ENCODE peak calls at places on chromosomes 4 and X, in four cellular contexts. One of them, this sample, is unnamed.
A peak's percentile ranks its signal among the peaks of the same experiment; 100 is the strongest.

GRCh38 chrX:38220936-38221386 is 290 bp upstream of the SRPX start:
- DNase-seq in NCI-H526 treated with DMSO at 0.1 percent for 48 hours: no peak
- DNase-seq in stimulated activated CD4-positive, alpha-beta T cell treated with anti-CD3 and anti-CD28 coated beads, Interleukin-1b, Interleukin-23, amount 100 ng/mL, for 1 hour: no peak
- DNase-seq in HTR-8/SVneo: no peak
- DNase-seq in this sample: no peak

GRCh38 chr4:183905593-183906485 is 732 bp downstream of the STOX2 start:
- DNase-seq in stimulated activated CD4-positive, alpha-beta T cell treated with anti-CD3 and anti-CD28 coated beads, Interleukin-1b, Interleukin-23, amount 100 ng/mL, for 1 hour: no peak
- DNase-seq in HTR-8/SVneo: peak; percentile 54
- DNase-seq in NCI-H526 treated with DMSO at 0.1 percent for 48 hours: peak; percentile 64
- DNase-seq in this sample: no peak

GRCh38 chr4:106344324-106344970 is 24.1 kb downstream of the GIMD1 start:
- DNase-seq in HTR-8/SVneo: no peak
- DNase-seq in NCI-H526 treated with DMSO at 0.1 percent for 48 hours: no peak
- DNase-seq in stimulated activated CD4-positive, alpha-beta T cell treated with anti-CD3 and anti-CD28 coated beads, Interleukin-1b, Interleukin-23, amount 100 ng/mL, for 1 hour: no peak
- DNase-seq in this sample: no peak

GRCh38 chr4:1340861-1341260 is 6.1 kb upstream of the UVSSA start:
- DNase-seq in NCI-H526 treated with DMSO at 0.1 percent for 48 hours: no peak
- DNase-seq in stimulated activated CD4-positive, alpha-beta T cell treated with anti-CD3 and anti-CD28 coated beads, Interleukin-1b, Interleukin-23, amount 100 ng/mL, for 1 hour: no peak
- DNase-seq in HTR-8/SVneo: no peak
- DNase-seq in this sample: no peak

GRCh38 chrX:45743906-45744625 is 543.4 kb upstream of the DIPK2B start:
- DNase-seq in NCI-H526 treated with DMSO at 0.1 percent for 48 hours: no peak
- DNase-seq in stimulated activated CD4-positive, alpha-beta T cell treated with anti-CD3 and anti-CD28 coated beads, Interleukin-1b, Interleukin-23, amount 100 ng/mL, for 1 hour: no peak
- DNase-seq in HTR-8/SVneo: no peak
- DNase-seq in this sample: no peak

GRCh38 chrX:72121381-72121780 is 10.3 kb downstream of the RTL5 start:
- DNase-seq in stimulated activated CD4-positive, alpha-beta T cell treated with anti-CD3 and anti-CD28 coated beads, Interleukin-1b, Interleukin-23, amount 100 ng/mL, for 1 hour: no peak
- DNase-seq in HTR-8/SVneo: peak; percentile 73
- DNase-seq in NCI-H526 treated with DMSO at 0.1 percent for 48 hours: no peak
- DNase-seq in this sample: no peak

GRCh38 chr4:174690665-174691064 is 138.4 kb downstream of the GLRA3 start:
- DNase-seq in HTR-8/SVneo: no peak
- DNase-seq in stimulated activated CD4-positive, alpha-beta T cell treated with anti-CD3 and anti-CD28 coated beads, Interleukin-1b, Interleukin-23, amount 100 ng/mL, for 1 hour: no peak
- DNase-seq in NCI-H526 treated with DMSO at 0.1 percent for 48 hours: no peak
- DNase-seq in this sample: no peak

GRCh38 chr4:41611881-41612871 is 74.2 kb downstream of the LIMCH1 start:
- DNase-seq in NCI-H526 treated with DMSO at 0.1 percent for 48 hours: peak; percentile 87
- DNase-seq in HTR-8/SVneo: no peak
- DNase-seq in stimulated activated CD4-positive, alpha-beta T cell treated with anti-CD3 and anti-CD28 coated beads, Interleukin-1b, Interleukin-23, amount 100 ng/mL, for 1 hour: no peak
- DNase-seq in this sample: no peak

GRCh38 chr4:972651-973424 is 531 bp downstream of the DGKQ start:
- DNase-seq in stimulated activated CD4-positive, alpha-beta T cell treated with anti-CD3 and anti-CD28 coated beads, Interleukin-1b, Interleukin-23, amount 100 ng/mL, for 1 hour: peak; percentile 20
- DNase-seq in NCI-H526 treated with DMSO at 0.1 percent for 48 hours: no peak
- DNase-seq in HTR-8/SVneo: peak; percentile 44
- DNase-seq in this sample: no peak

GRCh38 chr4:136690363-136690762 is 841.9 kb downstream of the PCDH18 start:
- DNase-seq in stimulated activated CD4-positive, alpha-beta T cell treated with anti-CD3 and anti-CD28 coated beads, Interleukin-1b, Interleukin-23, amount 100 ng/mL, for 1 hour: no peak
- DNase-seq in NCI-H526 treated with DMSO at 0.1 percent for 48 hours: no peak
- DNase-seq in HTR-8/SVneo: no peak
- DNase-seq in this sample: no peak

GRCh38 chr4:151808120-151808529 is 47.3 kb upstream of the GATB start:
- DNase-seq in stimulated activated CD4-positive, alpha-beta T cell treated with anti-CD3 and anti-CD28 coated beads, Interleukin-1b, Interleukin-23, amount 100 ng/mL, for 1 hour: no peak
- DNase-seq in HTR-8/SVneo: peak; percentile 37
- DNase-seq in NCI-H526 treated with DMSO at 0.1 percent for 48 hours: no peak
- DNase-seq in this sample: no peak

GRCh38 chr4:98745372-98745771 is 87.0 kb upstream of the TSPAN5 start:
- DNase-seq in stimulated activated CD4-positive, alpha-beta T cell treated with anti-CD3 and anti-CD28 coated beads, Interleukin-1b, Interleukin-23, amount 100 ng/mL, for 1 hour: no peak
- DNase-seq in HTR-8/SVneo: no peak
- DNase-seq in NCI-H526 treated with DMSO at 0.1 percent for 48 hours: peak; percentile 6
- DNase-seq in this sample: no peak

GRCh38 chr4:10783351-10783750 is 98.8 kb upstream of the CLNK start:
- DNase-seq in HTR-8/SVneo: no peak
- DNase-seq in stimulated activated CD4-positive, alpha-beta T cell treated with anti-CD3 and anti-CD28 coated beads, Interleukin-1b, Interleukin-23, amount 100 ng/mL, for 1 hour: no peak
- DNase-seq in NCI-H526 treated with DMSO at 0.1 percent for 48 hours: no peak
- DNase-seq in this sample: no peak

GRCh38 chrX:153919281-153919680 is 6.8 kb downstream of the ARHGAP4 start:
- DNase-seq in stimulated activated CD4-positive, alpha-beta T cell treated with anti-CD3 and anti-CD28 coated beads, Interleukin-1b, Interleukin-23, amount 100 ng/mL, for 1 hour: no peak
- DNase-seq in HTR-8/SVneo: no peak
- DNase-seq in NCI-H526 treated with DMSO at 0.1 percent for 48 hours: no peak
- DNase-seq in this sample: no peak

This sample was measured in cortex of kidney.